ENCODE peak calls at places on chromosome 2, in seven cellular contexts. Q is lung, Y is GM12878, G is Calu3, V is AG10803, Z is GM20000, L is neural crest cell. S is an unnamed sample.

GRCh38 chr2:138829326-138829725 is 49.1 kb upstream of the NXPH2 start:
- DNase-seq in Q (no peak), Y (no peak), G (peak), V (no peak), Z (peak), L (peak), S (peak)

GRCh38 chr2:136000502-136000901 is 15.1 kb upstream of the DARS1 start:
- DNase-seq in Q (no peak), Y (no peak), G (no peak), V (no peak), Z (peak), L (no peak), S (peak)

GRCh38 chr2:61463769-61464475 is 7.0 kb downstream of the USP34 start:
- DNase-seq in Q (no peak), Y (no peak), G (no peak), V (no peak), Z (no peak), L (no peak), S (no peak)

GRCh38 chr2:166233244-166233643 is 105.4 kb upstream of the SCN1A start:
- DNase-seq in Q (no peak), Y (no peak), G (no peak), V (no peak), Z (no peak), L (no peak), S (no peak)

GRCh38 chr2:215396595-215397313 is 39.1 kb downstream of the FN1 start:
- DNase-seq in Q (no peak), Y (no peak), G (no peak), V (peak), Z (no peak), L (no peak), S (no peak)

GRCh38 chr2:206642075-206643025 is at the start of gene FAM237A:
- DNase-seq in Q (no peak), Y (no peak), G (peak), V (peak), Z (peak), L (peak), S (peak)

GRCh38 chr2:151637284-151637781 is 96.9 kb downstream of the NEB start:
- DNase-seq in Q (no peak), Y (peak), G (no peak), V (no peak), Z (peak), L (no peak), S (no peak)

GRCh38 chr2:241506793-241507429 is 1.5 kb downstream of the STK25 start:
- DNase-seq in Q (no peak), Y (no peak), G (no peak), V (no peak), Z (no peak), L (no peak), S (peak)

GRCh38 chr2:216081-216480 is 47.8 kb downstream of the SH3YL1 start:
- DNase-seq in Q (no peak), Y (no peak), G (no peak), V (no peak), Z (no peak), L (no peak), S (no peak)

GRCh38 chr2:86523491-86523890 is 39.8 kb downstream of the CHMP3 start:
- DNase-seq in Q (no peak), Y (no peak), G (no peak), V (no peak), Z (no peak), L (no peak), S (no peak)

GRCh38 chr2:158923180-158923594 is 45.3 kb upstream of the TANC1 start:
- DNase-seq in Q (no peak), Y (no peak), G (peak), V (peak), Z (no peak), L (no peak), S (no peak)

GRCh38 chr2:168613510-168613909 is 157.4 kb downstream of the CERS6 start:
- DNase-seq in Q (no peak), Y (no peak), G (no peak), V (no peak), Z (no peak), L (no peak), S (no peak)

GRCh38 chr2:168611896-168612650 is 156.0 kb downstream of the CERS6 start:
- DNase-seq in Q (no peak), Y (no peak), G (no peak), V (no peak), Z (no peak), L (no peak), S (no peak)

GRCh38 chr2:168611091-168611490 is 155.0 kb downstream of the CERS6 start:
- DNase-seq in Q (no peak), Y (no peak), G (no peak), V (peak), Z (no peak), L (no peak), S (no peak)

GRCh38 chr2:168612719-168613118 is 156.6 kb downstream of the CERS6 start:
- DNase-seq in Q (no peak), Y (no peak), G (no peak), V (no peak), Z (no peak), L (no peak), S (no peak)

DNA sequence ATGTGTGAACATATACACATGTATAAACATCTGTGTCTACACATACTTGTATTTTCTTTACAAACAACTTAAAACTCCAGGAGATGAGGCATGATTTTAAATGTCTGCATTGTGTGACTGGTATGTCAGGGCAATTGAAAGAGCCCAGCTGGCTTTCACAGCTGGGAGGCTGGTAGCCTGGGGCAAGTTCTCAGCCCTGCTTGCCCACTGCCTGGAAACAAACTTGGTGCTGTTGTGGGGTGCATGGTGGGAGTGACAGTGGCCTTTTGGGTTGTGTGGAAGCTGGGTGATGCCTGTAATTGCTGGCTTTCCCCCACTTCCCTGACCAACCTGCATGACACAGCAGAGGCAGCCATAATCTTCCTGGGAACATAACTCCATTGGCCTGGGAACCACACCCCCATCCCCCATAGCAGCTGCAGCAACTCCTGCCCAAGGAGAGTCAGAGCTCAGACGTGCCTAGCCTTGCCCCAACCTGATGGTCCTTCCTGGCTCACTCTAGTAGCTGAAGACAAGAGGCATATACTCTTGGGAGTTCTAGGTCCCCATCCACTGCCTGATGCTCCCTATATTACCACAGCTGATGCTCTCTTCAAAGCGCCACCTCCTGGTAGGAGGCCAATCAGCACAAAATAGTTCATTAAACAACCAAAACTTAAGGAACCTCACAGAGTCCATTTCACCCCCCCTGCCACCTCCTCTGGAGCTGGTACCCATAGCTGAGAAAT is 158.4 kb downstream of the CERS6 start:
- DNase-seq in Q (no peak), Y (no peak), G (no peak), V (no peak), Z (no peak), L (no peak), S (no peak)
- TF ChIP-seq CTCF in Q (no peak), Y (peak), G (no peak), V (peak), Z (peak), L (no peak), S (peak)

GRCh38 chr2:167874812-167875211 is 372.6 kb downstream of the STK39 start:
- DNase-seq in Q (no peak), Y (no peak), G (no peak), V (no peak), Z (no peak), L (no peak), S (no peak)

GRCh38 chr2:167863377-167863776 is 384.0 kb downstream of the STK39 start:
- DNase-seq in Q (no peak), Y (no peak), G (no peak), V (no peak), Z (no peak), L (no peak), S (no peak)

DNA sequence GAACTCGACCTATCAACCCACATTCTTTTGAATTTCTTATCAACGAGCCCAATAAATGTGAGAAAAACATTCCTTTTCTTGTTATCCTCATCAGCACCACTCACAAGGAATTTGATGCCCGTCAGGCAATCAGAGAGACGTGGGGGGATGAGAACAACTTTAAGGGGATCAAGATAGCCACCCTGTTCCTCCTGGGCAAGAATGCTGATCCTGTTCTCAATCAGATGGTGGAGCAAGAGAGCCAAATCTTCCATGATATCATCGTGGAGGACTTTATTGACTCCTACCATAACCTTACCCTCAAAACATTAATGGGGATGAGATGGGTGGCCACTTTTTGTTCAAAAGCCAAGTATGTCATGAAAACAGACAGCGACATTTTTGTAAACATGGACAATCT is 378.2 kb downstream of the STK39 start:
- DNase-seq in Q (no peak), Y (no peak), G (no peak), V (no peak), Z (no peak), L (no peak), S (no peak)
- TF ChIP-seq CTCF in Q (no peak), Y (no peak), G (no peak), V (no peak), Z (no peak), L (no peak), S (no peak)

GRCh38 chr2:12951657-12951973 is 234.9 kb downstream of the TRIB2 start:
- DNase-seq in Q (no peak), Y (no peak), G (no peak), V (no peak), Z (no peak), L (no peak), S (no peak)

GRCh38 chr2:12953596-12953995 is 236.9 kb downstream of the TRIB2 start:
- DNase-seq in Q (no peak), Y (no peak), G (no peak), V (no peak), Z (no peak), L (no peak), S (no peak)

GRCh38 chr2:12957251-12957650 is 240.5 kb downstream of the TRIB2 start:
- DNase-seq in Q (no peak), Y (no peak), G (no peak), V (no peak), Z (no peak), L (no peak), S (no peak)

GRCh38 chr2:12959935-12960334 is 243.2 kb downstream of the TRIB2 start:
- DNase-seq in Q (no peak), Y (no peak), G (no peak), V (no peak), Z (no peak), L (no peak), S (no peak)

DNA sequence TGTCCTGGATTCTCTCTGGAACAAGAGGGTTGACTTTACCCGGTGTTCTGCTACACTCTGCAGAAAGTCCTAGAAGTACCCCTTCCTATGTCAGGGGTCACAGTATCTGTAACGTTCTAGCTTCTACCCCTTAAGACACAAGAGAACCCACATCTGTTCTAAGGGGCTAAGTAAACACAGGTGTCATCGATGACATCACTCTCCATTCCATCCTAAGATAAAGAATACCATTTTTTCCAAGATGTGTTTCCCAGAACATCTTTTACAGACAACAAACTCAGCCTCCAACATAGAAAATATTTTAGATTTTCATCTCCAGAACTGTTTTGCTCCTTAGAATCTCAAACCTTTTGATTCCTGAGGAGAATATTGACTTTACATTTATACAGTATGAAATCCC is 239.1 kb downstream of the TRIB2 start:
- DNase-seq in Q (no peak), Y (no peak), G (no peak), V (no peak), Z (no peak), L (no peak), S (no peak)
- TF ChIP-seq CTCF in Q (no peak), Y (no peak), G (no peak), V (no peak), Z (no peak), L (no peak), S (no peak)

GRCh38 chr2:231489990-231490389 is 25.7 kb upstream of the NCL start:
- DNase-seq in Q (no peak), Y (no peak), G (no peak), V (no peak), Z (no peak), L (peak), S (no peak)
- TF ChIP-seq CTCF in Q (no peak), Y (peak), G (no peak), V (peak), Z (no peak), L (peak), S (no peak)

GRCh38 chr2:129760669-129761068 is 218.8 kb upstream of the RAB6C start:
- DNase-seq in Q (no peak), Y (no peak), G (no peak), V (no peak), Z (no peak), L (no peak), S (no peak)
- TF ChIP-seq CTCF in Q (no peak), Y (no peak), G (no peak), V (no peak), Z (no peak), L (no peak), S (no peak)

DNA sequence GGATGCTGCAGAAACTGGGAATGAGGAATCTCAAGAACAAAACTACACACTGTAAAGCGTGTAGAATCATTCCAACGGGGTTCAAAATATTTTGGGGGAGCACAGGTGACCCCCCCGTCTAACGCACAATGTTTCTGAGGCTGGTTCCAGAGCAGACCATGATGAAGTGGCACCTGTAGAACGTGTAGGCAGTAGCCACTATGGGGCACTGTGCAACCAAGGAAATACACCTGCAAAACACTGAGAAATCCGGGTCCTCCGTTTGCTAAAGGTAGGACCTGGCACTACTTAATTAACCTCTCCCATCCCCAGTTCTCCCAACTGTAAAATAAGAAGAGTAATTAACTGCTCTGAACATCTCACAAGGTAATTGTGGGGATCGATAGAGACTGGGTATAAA is 22.6 kb downstream of the ST6GAL2 start:
- DNase-seq in Q (no peak), Y (no peak), G (no peak), V (no peak), Z (no peak), L (no peak), S (no peak)
- TF ChIP-seq CTCF in Q (no peak), Y (no peak), G (no peak), V (peak), Z (no peak), L (no peak), S (no peak)

GRCh38 chr2:79860233-79861058 is 347.6 kb downstream of the CTNNA2 start:
- DNase-seq in Q (no peak), Y (no peak), G (no peak), V (peak), Z (no peak), L (no peak), S (peak)
- TF ChIP-seq CTCF in Q (no peak), Y (no peak), G (no peak), V (peak), Z (no peak), L (peak), S (peak)

DNA sequence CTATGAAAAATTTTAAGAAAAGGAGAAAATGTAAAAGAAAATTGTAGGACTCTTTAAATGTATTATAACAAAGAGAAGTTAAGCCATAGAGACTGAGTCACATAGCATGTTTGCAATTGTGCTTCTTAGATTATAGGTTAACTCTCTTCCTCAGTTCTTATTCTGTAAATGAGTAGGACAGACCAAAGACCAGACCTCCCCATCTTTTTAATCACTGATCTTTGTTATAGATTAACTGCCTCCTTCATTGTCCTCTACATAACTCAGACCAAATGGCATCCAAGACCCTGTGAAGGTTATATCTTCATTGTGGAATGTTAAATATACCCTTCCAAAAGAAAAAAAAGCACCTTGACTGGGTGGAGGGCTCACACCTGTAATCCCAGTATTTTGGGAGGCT is 316.9 kb upstream of the LRRTM4 start:
- DNase-seq in Q (no peak), Y (no peak), G (no peak), V (no peak), Z (no peak), L (no peak), S (no peak)
- TF ChIP-seq CTCF in Q (no peak), Y (no peak), G (no peak), V (no peak), Z (no peak), L (no peak), S (no peak)

DNA sequence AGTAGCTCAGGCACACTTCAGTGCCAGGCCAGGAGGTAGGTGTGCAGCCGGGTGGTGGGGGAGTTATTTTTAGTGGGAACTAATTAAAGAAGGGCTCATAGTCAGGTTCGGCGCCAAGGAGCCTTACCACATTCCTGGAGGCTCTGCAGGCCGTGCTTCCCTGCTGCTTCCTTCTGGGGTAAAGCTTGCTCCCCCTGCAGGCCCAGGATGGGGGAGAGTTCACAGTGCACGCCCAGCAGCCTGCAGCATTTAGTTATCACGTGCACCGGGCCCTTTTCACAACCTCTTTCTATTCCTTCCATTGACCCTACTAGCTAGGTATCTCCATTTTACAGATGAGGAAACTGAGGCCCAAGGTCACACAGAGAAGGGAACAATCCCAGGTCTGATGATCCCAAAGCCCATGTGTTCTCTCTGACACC is 2.5 kb downstream of the KCNF1 start:
- DNase-seq in Q (no peak), Y (no peak), G (peak), V (no peak), Z (no peak), L (no peak), S (peak)
- TF ChIP-seq CTCF in Q (no peak), Y (peak), G (no peak), V (no peak), Z (no peak), L (peak), S (no peak)

DNA sequence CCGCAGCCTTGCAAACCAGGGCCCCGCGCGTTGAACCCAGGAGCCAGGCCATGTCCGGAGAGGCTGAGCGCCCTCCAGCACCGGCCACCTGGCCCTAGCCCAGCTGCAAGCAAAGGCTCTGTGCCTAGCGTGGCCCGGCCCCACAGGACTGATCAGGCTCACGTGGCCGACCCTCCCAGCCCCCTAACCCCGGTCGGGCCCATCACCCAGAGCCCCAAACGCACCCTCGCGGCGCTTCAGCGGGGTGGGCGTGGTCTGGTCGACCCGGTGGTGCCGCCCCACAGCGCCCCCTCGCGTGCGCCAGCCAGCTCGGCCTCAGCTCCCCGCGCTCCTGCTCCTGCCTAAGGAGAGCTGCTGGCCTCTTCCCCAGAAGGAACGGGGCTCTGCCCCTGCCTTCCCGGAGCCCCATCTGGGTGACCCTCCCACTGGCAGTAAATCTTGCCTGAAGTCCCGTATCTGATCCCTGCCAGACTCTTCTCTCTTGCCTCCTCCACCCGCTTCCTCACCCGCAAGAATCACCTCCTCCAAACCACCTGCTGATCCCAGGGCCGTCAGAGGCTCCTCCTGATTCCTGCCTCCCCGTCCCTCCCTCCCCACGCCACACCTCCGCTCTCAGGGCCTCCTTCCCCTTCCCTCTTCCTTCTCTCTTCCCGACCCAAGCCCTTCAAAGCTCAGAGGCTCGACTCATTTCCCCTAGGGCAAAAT is 12.3 kb upstream of the TEX51 start:
- DNase-seq in Q (peak), Y (no peak), G (no peak), V (peak), Z (peak), L (peak), S (peak)
- TF ChIP-seq CTCF in Q (no peak), Y (peak), G (no peak), V (peak), Z (peak), L (peak), S (peak)